ENCODE peak calls at places on chromosomes 1 and 21, in ten cellular contexts. W, K, D, L, C, X, O, V, J and U are unnamed samples.

GRCh38 chr1:71502026-71502425 is 421.2 kb upstream of the ZRANB2 start:
- DNase-seq in J (no peak), L (no peak), V (no peak), C (no peak), D (no peak), O (no peak), X (no peak), K (no peak), W (no peak), U (no peak)

GRCh38 chr21:37071561-37072238 is 1.2 kb downstream of the PIGP start:
- DNase-seq in L (peak), C (no peak), V (peak), W (peak), J (peak), K (peak), X (peak), O (peak), D (peak), U (peak)

GRCh38 chr1:22319608-22320007 is 132.0 kb upstream of the ZBTB40 start:
- DNase-seq in W (no peak), J (no peak), D (no peak), V (no peak), L (no peak), C (no peak), K (no peak), X (no peak), O (no peak), U (peak)

GRCh38 chr1:182688436-182688835 is 4.0 kb upstream of the RGS8 start:
- DNase-seq in J (no peak), D (no peak), X (no peak), L (no peak), V (no peak), W (no peak), C (no peak), K (no peak), O (no peak), U (no peak)

GRCh38 chr21:46183910-46184624 is at the start of gene SPATC1L:
- DNase-seq in W (peak), D (peak), O (peak), J (peak), X (peak), K (peak), V (peak), L (peak), C (no peak), U (peak)

GRCh38 chr1:2611034-2611501 is 21.7 kb downstream of the MMEL1 start:
- DNase-seq in O (no peak), W (no peak), K (no peak), J (peak), C (peak), D (no peak), X (peak), L (peak), V (no peak), U (no peak)

GRCh38 chr1:61579815-61580214 is 145.1 kb downstream of the TM2D1 start:
- DNase-seq in K (no peak), J (no peak), O (no peak), C (no peak), D (no peak), V (no peak), W (no peak), L (no peak), X (no peak), U (no peak)

GRCh38 chr1:207316622-207317510 is 4.6 kb upstream of the CD55 start:
- DNase-seq in X (no peak), J (no peak), W (no peak), V (peak), C (no peak), D (no peak), K (peak), L (no peak), O (no peak), U (no peak)

GRCh38 chr1:243582321-243582720 is 267.7 kb downstream of the AKT3 start:
- DNase-seq in D (no peak), K (peak), X (no peak), V (peak), O (peak), C (no peak), L (peak), W (no peak), J (no peak), U (no peak)

GRCh38 chr1:3031401-3032221 is 10.3 kb downstream of the ACTRT2 start:
- DNase-seq in W (no peak), K (no peak), V (no peak), X (no peak), O (no peak), L (no peak), D (no peak), J (peak), C (no peak), U (no peak)

GRCh38 chr1:205988585-205988995 is 14.6 kb downstream of the RAB7B start:
- DNase-seq in J (no peak), V (no peak), C (no peak), K (no peak), D (no peak), W (no peak), X (no peak), L (no peak), O (no peak), U (no peak)

GRCh38 chr1:45216861-45217260 is 10.5 kb upstream of the ZSWIM5 start:
- DNase-seq in D (no peak), J (no peak), O (no peak), X (no peak), W (no peak), K (no peak), V (no peak), L (no peak), C (no peak), U (no peak)

GRCh38 chr1:51242546-51242945 is 6.5 kb downstream of the RNF11 start:
- DNase-seq in D (no peak), K (no peak), O (no peak), V (no peak), J (no peak), C (no peak), X (no peak), W (no peak), L (no peak), U (no peak)

GRCh38 chr1:27416387-27417111 is 24.1 kb downstream of the GPR3 start:
- DNase-seq in W (no peak), C (no peak), L (peak), V (peak), D (no peak), K (peak), J (no peak), O (peak), X (no peak), U (peak)

GRCh38 chr1:65141394-65141793 is 6.6 kb upstream of the AK4 start:
- DNase-seq in J (no peak), V (peak), L (peak), D (no peak), O (peak), X (no peak), K (peak), C (no peak), W (no peak), U (peak)

GRCh38 chr1:185008746-185009360 is 34.5 kb upstream of the NIBAN1 start:
- DNase-seq in X (no peak), J (no peak), O (no peak), K (no peak), L (no peak), W (no peak), V (no peak), C (no peak), D (no peak), U (no peak)

GRCh38 chr1:233245191-233245765 is 50.2 kb downstream of the PCNX2 start:
- DNase-seq in J (no peak), D (no peak), K (no peak), W (no peak), O (no peak), V (no peak), C (no peak), L (no peak), X (no peak), U (no peak)

GRCh38 chr1:197775282-197776262 is at the start of gene DENND1B:
- DNase-seq in O (peak), L (peak), D (peak), C (peak), V (peak), W (peak), K (peak), X (peak), J (peak), U (peak)

GRCh38 chr1:115924730-115925129 is 51.6 kb upstream of the SLC22A15 start:
- DNase-seq in X (no peak), O (no peak), K (no peak), W (no peak), V (no peak), C (no peak), J (no peak), L (no peak), D (no peak), U (no peak)

GRCh38 chr1:4177425-4178150 is 277.5 kb upstream of the C1orf174 start:
- DNase-seq in L (no peak), D (no peak), K (no peak), J (no peak), V (no peak), O (no peak), X (no peak), W (no peak), C (no peak), U (no peak)

GRCh38 chr1:212722270-212722945 is 22.8 kb upstream of the BATF3 start:
- DNase-seq in K (no peak), C (no peak), X (no peak), J (no peak), L (no peak), D (no peak), V (no peak), W (no peak), O (no peak), U (no peak)

GRCh38 chr1:248597589-248597988 is at the start of gene OR2T10:
- DNase-seq in K (no peak), O (no peak), V (no peak), C (no peak), D (no peak), J (no peak), X (no peak), W (no peak), L (no peak), U (no peak)

GRCh38 chr1:96234299-96234698 is 487.3 kb upstream of the PTBP2 start:
- DNase-seq in X (peak), D (peak), J (peak), O (peak), V (peak), C (no peak), K (peak), W (no peak), L (no peak), U (no peak)

DNA sequence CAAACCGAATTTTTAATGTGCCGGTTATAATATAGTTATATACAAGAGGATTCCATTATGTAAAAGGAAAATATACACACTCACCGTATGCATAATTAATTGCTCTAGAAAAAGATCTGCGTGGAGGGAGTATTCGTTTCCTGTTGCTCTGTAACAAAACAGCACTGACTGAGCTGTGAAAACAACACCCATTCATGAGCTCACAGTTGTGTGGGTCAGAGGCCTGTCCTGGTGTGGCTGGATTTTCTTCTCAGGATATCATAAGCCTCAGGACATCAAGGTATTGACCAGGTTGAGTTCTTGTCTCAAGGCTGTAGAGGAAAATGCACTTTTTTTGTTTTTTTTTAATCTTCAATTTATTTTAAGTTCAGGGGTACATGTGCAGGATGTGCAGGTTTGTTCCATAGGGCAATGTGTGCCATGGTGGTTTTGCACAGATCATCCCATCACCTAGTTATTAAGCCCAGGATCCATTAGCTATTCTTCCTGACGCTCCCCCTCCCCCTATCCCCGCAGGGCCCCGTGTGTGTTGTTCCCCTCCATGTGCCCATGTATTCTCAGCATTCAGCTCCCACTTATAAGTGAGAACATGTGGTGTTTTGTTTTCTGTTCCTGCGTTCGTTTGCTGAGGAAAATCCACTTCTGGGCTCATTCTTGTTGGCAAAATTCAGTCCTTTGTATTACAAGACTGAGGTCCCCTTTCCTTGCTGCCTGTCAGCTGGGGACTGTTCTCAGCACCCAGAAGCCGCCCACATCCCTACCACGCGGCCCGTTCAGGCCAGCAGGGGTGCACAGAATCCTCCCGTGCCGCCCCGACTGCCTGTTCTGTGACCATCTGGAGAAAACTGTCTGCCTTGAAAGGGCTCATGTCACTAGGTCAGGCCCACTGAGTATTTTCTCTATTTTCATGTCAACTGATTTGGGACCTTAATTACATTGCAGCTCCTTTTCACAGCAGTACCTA is 87.4 kb upstream of the ERRFI1 start:
- DNase-seq in D (no peak), C (no peak), J (peak), L (no peak), O (peak), K (no peak), V (peak), X (no peak), W (no peak), U (no peak)
- H3K4me3 ChIP-seq in D (no peak), C (no peak), J (no peak), L (no peak), O (no peak), K (no peak), V (no peak), X (no peak), W (no peak), U (no peak)

GRCh38 chr1:18796950-18797349 is 62.5 kb downstream of the TAS1R2 start:
- DNase-seq in L (no peak), C (no peak), K (no peak), D (no peak), W (no peak), V (no peak), O (no peak), J (no peak), X (no peak), U (no peak)
- H3K4me3 ChIP-seq in L (no peak), C (no peak), K (no peak), D (no peak), W (no peak), V (no peak), O (no peak), J (no peak), X (no peak), U (no peak)

GRCh38 chr1:229730573-229730972 is 104.5 kb downstream of the URB2 start:
- DNase-seq in X (no peak), V (no peak), K (no peak), D (no peak), L (no peak), J (no peak), C (no peak), W (no peak), O (no peak), U (no peak)
- H3K4me3 ChIP-seq in X (no peak), V (no peak), K (no peak), D (no peak), L (no peak), J (no peak), C (no peak), W (no peak), O (no peak), U (no peak)

DNA sequence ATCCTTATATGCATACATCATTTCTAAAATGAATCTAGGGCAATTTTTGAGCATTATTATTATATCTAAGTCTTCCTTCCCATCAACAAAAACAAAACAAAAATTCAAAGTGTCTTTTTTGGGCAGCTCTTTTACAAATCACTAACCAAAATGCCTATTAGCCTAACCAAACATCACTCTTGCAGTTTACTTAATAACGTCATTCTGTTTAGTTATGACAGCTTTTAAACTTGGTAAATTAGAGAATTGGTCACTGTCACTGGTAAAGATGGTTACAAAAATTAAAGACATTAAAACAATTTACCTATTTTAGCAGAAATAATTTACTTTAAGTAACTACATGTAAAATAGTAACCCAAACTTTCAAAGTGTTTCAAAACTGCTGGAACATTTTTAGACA is 2.8 kb downstream of the ARHGAP29 start:
- DNase-seq in X (no peak), C (no peak), O (no peak), J (no peak), L (no peak), V (no peak), K (no peak), D (no peak), W (no peak), U (no peak)
- H3K4me3 ChIP-seq in X (no peak), C (peak), O (peak), J (no peak), L (peak), V (no peak), K (peak), D (peak), W (peak), U (peak)

DNA sequence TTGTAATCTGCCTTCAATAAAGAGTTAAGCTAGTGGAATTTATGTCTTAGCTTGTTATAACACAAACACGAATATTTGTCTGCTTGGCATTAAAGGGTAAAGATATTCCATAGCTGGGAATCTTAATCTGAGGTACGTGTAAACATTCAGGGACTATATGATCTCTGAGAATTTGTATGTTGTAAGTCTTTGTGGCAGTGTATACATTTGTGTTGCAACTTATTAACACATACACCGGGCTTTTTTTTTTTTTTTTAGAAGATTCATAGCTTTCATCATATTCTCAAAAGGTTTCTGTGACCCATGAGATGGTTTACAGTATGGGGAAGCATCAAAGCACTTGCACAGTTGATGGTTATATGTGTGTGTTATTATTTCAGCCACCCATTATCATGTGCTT is 3.0 kb downstream of the GGPS1 start:
- DNase-seq in O (no peak), D (no peak), K (no peak), J (no peak), W (no peak), V (no peak), X (no peak), L (peak), C (no peak), U (no peak)
- H3K4me3 ChIP-seq in O (no peak), D (no peak), K (no peak), J (no peak), W (no peak), V (no peak), X (no peak), L (peak), C (no peak), U (no peak)

GRCh38 chr1:78043436-78043835 is 2.3 kb upstream of the GIPC2 start:
- DNase-seq in W (no peak), X (no peak), D (no peak), L (no peak), J (no peak), V (no peak), K (no peak), C (no peak), O (no peak), U (no peak)

GRCh38 chr1:78044796-78045599 is 768 bp upstream of the GIPC2 start:
- DNase-seq in L (no peak), W (no peak), V (no peak), C (no peak), K (no peak), X (no peak), J (no peak), D (no peak), O (peak), U (no peak)

GRCh38 chr1:78045850-78046778 is at the start of gene GIPC2:
- DNase-seq in D (peak), L (peak), V (peak), C (peak), O (peak), W (no peak), J (peak), K (no peak), X (peak), U (peak)

GRCh38 chr1:78047131-78047530 is 1.4 kb downstream of the GIPC2 start:
- DNase-seq in D (no peak), L (no peak), X (no peak), W (no peak), C (no peak), K (no peak), V (no peak), O (no peak), J (no peak), U (no peak)

GRCh38 chr1:78045600-78045849 is 241 bp upstream of the GIPC2 start:
- DNase-seq in L (no peak), O (peak), W (no peak), V (no peak), J (no peak), C (no peak), X (no peak), D (no peak), K (no peak), U (no peak)
- H3K4me3 ChIP-seq in L (peak), O (peak), W (peak), V (peak), J (peak), C (peak), X (peak), D (peak), K (peak), U (no peak)

GRCh38 chr1:150872572-150872971 is 3.8 kb downstream of the ARNT start:
- DNase-seq in D (no peak), W (no peak), L (no peak), J (no peak), O (no peak), K (no peak), V (no peak), C (no peak), X (no peak), U (no peak)

GRCh38 chr1:150876111-150876434 is 326 bp downstream of the ARNT start:
- DNase-seq in K (peak), O (peak), J (no peak), D (no peak), L (peak), X (no peak), W (no peak), V (peak), C (no peak), U (no peak)

GRCh38 chr1:150875197-150876110 is 945 bp downstream of the ARNT start:
- DNase-seq in D (no peak), K (no peak), V (no peak), L (peak), X (no peak), W (no peak), J (no peak), O (peak), C (no peak), U (peak)

GRCh38 chr1:150873521-150873920 is 2.9 kb downstream of the ARNT start:
- DNase-seq in D (no peak), C (no peak), V (no peak), W (no peak), O (no peak), J (no peak), K (no peak), X (no peak), L (no peak), U (no peak)

GRCh38 chr1:150874455-150875196 is 1.8 kb downstream of the ARNT start:
- DNase-seq in C (no peak), X (no peak), V (no peak), L (peak), D (no peak), J (no peak), W (no peak), K (peak), O (peak), U (no peak)
- H3K4me3 ChIP-seq in C (peak), X (peak), V (peak), L (peak), D (peak), J (peak), W (peak), K (peak), O (peak), U (peak)